ENCODE peak calls at places on chromosomes 2 and 18, in six cellular contexts. T is small intestine; O is fibroblast of lung; U is PC-3; C is cardiac muscle cell; N is effector memory CD4-positive, alpha-beta T cell. L is an unnamed sample.

GRCh38 chr2:201118957-201119848 is 3.2 kb downstream of the CFLAR start:
- DNase-seq in U (peak; percentile 51), N (no peak), C (peak; percentile 59), T (peak; percentile 64), O (peak; percentile 72), L (no peak)

GRCh38 chr2:15170068-15170775 is 390.9 kb downstream of the NBAS start:
- DNase-seq in O (peak; percentile 69), T (no peak), C (peak; percentile 65), N (no peak), U (no peak), L (no peak)

GRCh38 chr18:59265246-59266018 is 7.8 kb downstream of the RAX start:
- DNase-seq in T (no peak), U (no peak), C (peak; percentile 17), N (no peak), O (no peak), L (no peak)

GRCh38 chr18:8948471-8949149 is 153.9 kb upstream of the NDUFV2 start:
- DNase-seq in T (no peak), O (peak; percentile 97), C (peak; percentile 74), N (no peak), U (peak; percentile 93), L (no peak)

GRCh38 chr2:27489118-27489497 is 435 bp downstream of the IFT172 start:
- DNase-seq in O (peak; percentile 32), U (no peak), N (no peak), C (peak; percentile 39), T (no peak), L (peak; percentile 16)

GRCh38 chr2:137023205-137023604 is 257.9 kb downstream of the THSD7B start:
- DNase-seq in T (no peak), C (no peak), O (no peak), N (no peak), U (no peak), L (no peak)

GRCh38 chr2:10080536-10081304 is 509 bp upstream of the CYS1 start:
- DNase-seq in C (no peak), N (no peak), T (no peak), O (peak; percentile 66), U (no peak), L (no peak)

GRCh38 chr18:56935531-56936040 is 211.3 kb upstream of the BOD1L2 start:
- DNase-seq in U (no peak), N (no peak), C (no peak), O (no peak), T (no peak), L (no peak)

GRCh38 chr2:233163486-233164103 is 87.9 kb upstream of the ATG16L1 start:
- DNase-seq in N (no peak), U (no peak), C (peak; percentile 12), O (no peak), T (no peak), L (no peak)

GRCh38 chr18:36152781-36153180 is 23.1 kb downstream of the ELP2 start:
- DNase-seq in O (peak; percentile 65), C (peak; percentile 12), T (no peak), U (no peak), N (no peak), L (no peak)

GRCh38 chr18:37362158-37362890 is 203.3 kb downstream of the CELF4 start:
- DNase-seq in O (no peak), N (no peak), T (no peak), C (no peak), U (no peak), L (no peak)

GRCh38 chr2:52445720-52446119 is 1321.9 kb upstream of the CHAC2 start:
- DNase-seq in O (peak; percentile 53), C (no peak), T (no peak), U (no peak), N (no peak), L (no peak)

DNA sequence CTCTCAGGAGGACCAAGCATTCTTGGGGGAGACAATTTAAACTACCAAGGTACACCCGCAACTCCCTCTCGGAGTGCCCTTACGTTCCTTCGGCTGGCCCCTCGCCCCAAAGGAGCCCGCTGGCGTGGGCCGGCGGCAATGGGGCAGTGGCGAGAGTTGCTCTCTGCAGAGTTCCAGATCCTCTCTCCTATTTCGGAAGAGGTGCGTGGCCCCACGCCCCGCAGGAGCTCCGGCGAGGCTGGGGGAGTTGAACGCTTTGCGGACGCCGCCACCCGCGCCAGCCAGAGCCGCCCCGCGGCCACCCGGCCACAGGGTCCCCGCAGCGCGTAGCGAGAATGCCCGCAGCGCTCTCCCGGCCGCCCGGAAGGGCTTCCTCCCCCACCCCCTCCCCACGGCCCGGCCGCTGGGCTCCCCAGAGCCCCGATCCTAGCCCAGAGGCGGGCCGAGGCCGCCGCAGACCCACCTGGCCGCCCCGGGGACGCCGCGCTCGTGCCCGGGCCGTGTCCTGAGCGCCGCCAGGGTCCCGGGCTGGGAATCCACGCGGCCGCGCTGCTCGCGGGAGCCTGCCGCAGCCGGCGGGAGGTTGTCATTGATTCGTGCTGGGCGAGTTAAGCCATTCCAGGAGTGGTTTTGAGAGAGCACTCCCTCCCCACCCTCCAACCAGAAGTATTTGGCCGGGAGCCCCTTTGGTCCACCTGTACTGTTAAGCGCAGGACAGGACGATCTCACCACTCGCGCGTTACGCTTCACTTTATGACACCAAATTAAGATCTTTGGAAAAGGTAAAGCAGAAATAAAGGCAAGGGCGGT is 206.3 kb upstream of the SMAD2 start:
- DNase-seq in N (no peak), T (peak; percentile 28), O (no peak), U (no peak), C (no peak), L (no peak)
- H3K4me3 ChIP-seq in N (peak overlapping the region; percentile 29), T (peak overlapping the region; percentile 65), O (no peak overlapping the region), U (peak overlapping the region; percentile 67), C (peak overlapping the region; percentile 43), L (peak overlapping the region; percentile 22)

DNA sequence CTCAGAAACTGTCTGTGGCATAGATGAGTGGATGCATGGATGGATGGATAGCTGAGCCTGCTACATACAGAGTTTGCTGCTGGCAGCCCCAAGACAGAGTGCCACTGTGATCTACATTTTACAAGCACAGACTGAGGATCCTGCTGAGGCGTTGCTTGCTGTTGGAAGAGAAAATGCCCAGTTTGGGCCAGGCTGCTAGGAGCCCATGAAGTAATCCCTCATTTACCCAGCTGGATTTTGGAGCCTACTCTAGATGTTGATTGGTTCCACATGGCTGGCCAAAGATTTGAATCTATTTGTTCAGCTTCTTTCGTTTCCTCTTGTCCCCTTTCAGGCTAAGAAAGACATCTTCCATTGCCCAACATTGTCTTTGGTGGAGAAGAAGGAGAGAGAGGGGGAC is 261.3 kb downstream of the CLIP4 start:
- DNase-seq in U (no peak), T (no peak), O (no peak), N (no peak), C (no peak), L (no peak)
- H3K4me3 ChIP-seq in U (no peak overlapping the region), T (no peak overlapping the region), O (no peak overlapping the region), N (no peak overlapping the region), C (no peak overlapping the region), L (no peak overlapping the region)

GRCh38 chr2:217935245-217935879 is 67.4 kb downstream of the TNS1 start:
- DNase-seq in U (no peak), T (no peak), O (peak; percentile 95), C (peak; percentile 97), N (no peak), L (no peak)
- H3K4me3 ChIP-seq in U (no peak overlapping the region), T (no peak overlapping the region), O (no peak overlapping the region), C (no peak overlapping the region), N (no peak overlapping the region), L (no peak overlapping the region)

DNA sequence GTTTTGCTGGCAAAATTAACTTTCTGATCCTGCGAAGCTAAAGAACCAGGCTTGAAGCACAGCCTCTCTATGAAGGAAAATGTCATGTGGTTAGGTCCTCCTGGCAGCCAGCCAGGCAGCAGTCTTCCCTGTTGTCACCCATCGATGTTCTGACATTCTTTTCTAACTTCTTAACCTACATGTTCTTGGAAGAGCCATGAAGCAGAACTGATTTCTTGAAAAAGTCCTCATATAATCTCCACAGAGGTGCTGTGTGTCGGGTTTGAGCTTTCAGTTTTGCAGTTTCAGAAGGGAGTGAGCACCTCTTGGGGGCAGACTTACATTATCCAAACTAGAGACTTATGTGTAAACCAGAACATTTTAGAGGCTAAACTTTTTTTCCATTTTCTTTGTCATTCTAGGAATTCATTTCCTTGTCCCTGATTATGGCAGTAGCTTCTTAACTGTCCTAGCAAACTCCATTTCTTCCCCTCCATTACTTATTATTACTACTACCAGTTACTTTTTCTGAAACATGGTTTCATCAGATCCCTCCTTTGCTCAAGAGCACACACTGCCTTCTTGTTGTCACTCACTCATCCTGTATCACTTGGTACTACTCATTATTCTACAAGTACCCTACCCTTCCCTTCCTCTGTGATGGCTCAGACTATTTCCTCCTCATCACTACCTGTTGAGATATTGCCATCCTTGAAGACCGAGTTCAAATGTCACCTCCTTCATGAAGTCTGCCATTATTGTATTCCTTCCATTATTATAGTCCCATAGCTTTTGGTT is 31.1 kb downstream of the DOK1 start:
- DNase-seq in U (no peak), C (peak; percentile 33), O (no peak), N (no peak), T (no peak), L (no peak)
- H3K4me3 ChIP-seq in U (no peak overlapping the region), C (no peak overlapping the region), O (no peak overlapping the region), N (no peak overlapping the region), T (no peak overlapping the region), L (no peak overlapping the region)

GRCh38 chr2:207160115-207160514 is 5.6 kb downstream of the KLF7 start:
- DNase-seq in T (no peak), N (no peak), C (peak; percentile 66), U (no peak), O (peak; percentile 53), L (no peak)

GRCh38 chr2:207163053-207163814 is 2.5 kb downstream of the KLF7 start:
- DNase-seq in C (peak; percentile 87), T (peak; percentile 29), N (no peak), O (peak; percentile 96), U (peak; percentile 97), L (peak; percentile 81)

GRCh38 chr2:207162319-207162718 is 3.4 kb downstream of the KLF7 start:
- DNase-seq in N (no peak), U (no peak), C (peak; percentile 39), O (peak; percentile 87), T (no peak), L (no peak)

GRCh38 chr2:207161724-207162123 is 4.0 kb downstream of the KLF7 start:
- DNase-seq in O (peak; percentile 58), C (peak; percentile 33), T (no peak), U (peak; percentile 75), N (no peak), L (no peak)

DNA sequence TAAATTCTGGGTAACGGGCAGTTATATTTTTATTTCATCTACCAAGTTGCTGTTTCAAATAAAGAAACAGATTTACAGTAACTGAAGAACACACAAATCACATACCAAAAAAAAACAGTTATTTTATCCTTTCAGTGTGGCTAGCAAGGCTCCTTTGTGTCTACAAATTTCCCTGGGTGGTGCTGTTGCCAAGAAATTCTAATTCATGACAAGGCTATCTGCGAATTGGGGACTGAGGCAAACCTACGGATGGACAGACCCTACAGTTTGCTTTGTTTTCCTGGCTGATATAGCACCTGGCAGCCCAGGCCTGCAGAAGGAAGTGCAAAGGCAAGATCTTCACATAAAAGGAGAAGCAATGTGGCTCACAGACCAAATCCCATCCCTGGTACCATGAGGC is 4.5 kb downstream of the KLF7 start:
- DNase-seq in C (no peak), T (no peak), U (no peak), O (no peak), N (no peak), L (no peak)
- H3K4me3 ChIP-seq in C (no peak overlapping the region), T (no peak overlapping the region), U (peak overlapping the region; percentile 10), O (no peak overlapping the region), N (no peak overlapping the region), L (no peak overlapping the region)

GRCh38 chr2:235501663-235502009 is 7.8 kb downstream of the AGAP1 start:
- DNase-seq in T (no peak), C (no peak), O (no peak), U (no peak), N (no peak), L (peak; percentile 58)
- H3K4me3 ChIP-seq in T (no peak overlapping the region), C (peak overlapping the region; percentile 18), O (no peak overlapping the region), U (peak overlapping the region; percentile 39), N (no peak overlapping the region), L (peak overlapping the region; percentile 38)

GRCh38 chr18:25370391-25370790 is 18.4 kb upstream of the ZNF521 start:
- DNase-seq in C (no peak), O (no peak), U (no peak), T (no peak), N (no peak), L (no peak)
- H3K4me3 ChIP-seq in C (no peak overlapping the region), O (no peak overlapping the region), U (no peak overlapping the region), T (no peak overlapping the region), N (no peak overlapping the region), L (no peak overlapping the region)

L was measured in retinal pigment epithelial cell.